ENCODE peak calls at places on chromosome 3, in seven cellular contexts. W is BE2C; B is HCT116; V is epithelial cell of esophagus; X is SK-N-SH; H is breast epithelium; D is CD4-positive, alpha-beta T cell. K is an unnamed sample.

GRCh38 chr3:188979669-188980311 is 192.0 kb upstream of the TPRG1 start:
- DNase-seq in W (no peak), B (no peak), V (no peak), X (no peak), H (no peak), D (no peak), K (no peak)

GRCh38 chr3:79808515-79808914 is 40.7 kb upstream of the ROBO1 start:
- DNase-seq in W (no peak), B (no peak), V (no peak), X (no peak), H (no peak), D (no peak), K (no peak)

GRCh38 chr3:123314409-123315270 is 112.9 kb downstream of the SEC22A start:
- DNase-seq in W (no peak), B (no peak), V (no peak), X (no peak), H (no peak), D (no peak), K (no peak)

GRCh38 chr3:171328419-171329082 is 131.7 kb downstream of the TNIK start:
- DNase-seq in W (peak), B (peak), V (peak), X (no peak), H (peak), D (peak), K (no peak)

GRCh38 chr3:35042210-35042960 is 596.9 kb upstream of the ARPP21 start:
- DNase-seq in W (no peak), B (no peak), V (no peak), X (no peak), H (no peak), D (no peak), K (no peak)

GRCh38 chr3:94172695-94173310 is 109.9 kb downstream of the NSUN3 start:
- DNase-seq in W (no peak), B (no peak), V (no peak), X (peak), H (no peak), D (no peak), K (no peak)

GRCh38 chr3:72144773-72145505 is 360.0 kb upstream of the PROK2 start:
- DNase-seq in W (no peak), B (no peak), V (no peak), X (peak), H (no peak), D (no peak), K (no peak)

GRCh38 chr3:43034200-43034599 is 55.1 kb downstream of the GASK1A start:
- DNase-seq in W (no peak), B (no peak), V (no peak), X (no peak), H (no peak), D (no peak), K (no peak)

GRCh38 chr3:66609660-66610547 is 109.1 kb upstream of the LRIG1 start:
- DNase-seq in W (peak), B (no peak), V (peak), X (peak), H (peak), D (no peak), K (no peak)

DNA sequence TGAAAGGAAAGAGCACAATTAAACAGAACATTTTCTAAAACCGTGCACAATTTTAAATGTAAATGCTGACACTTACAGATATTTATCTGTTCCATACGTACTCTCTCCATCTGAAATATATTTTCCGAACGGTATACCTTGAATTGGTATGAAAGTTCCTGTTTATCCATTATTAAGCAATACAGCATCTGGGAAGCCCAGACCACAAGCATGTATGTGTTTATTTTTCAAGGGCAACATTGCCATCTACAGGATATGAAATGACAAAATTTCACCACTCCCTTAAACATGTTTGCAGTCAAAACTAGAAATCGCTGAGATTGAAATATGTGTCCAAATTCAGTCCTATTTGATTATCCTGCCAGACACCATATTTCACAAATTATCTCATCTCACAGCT is 533.5 kb downstream of the TBL1XR1 start:
- DNase-seq in W (peak), B (peak), V (peak), X (peak), H (no peak), D (no peak), K (no peak)
- TF ChIP-seq CTCF in W (peak), B (peak), V (no peak), X (peak), H (no peak), D (no peak), K (peak)

GRCh38 chr3:12896206-12896697 is 54.9 kb upstream of the RPL32 start:
- DNase-seq in W (no peak), B (no peak), V (peak), X (no peak), H (no peak), D (no peak), K (no peak)
- TF ChIP-seq CTCF in W (no peak), B (no peak), V (no peak), X (no peak), H (no peak), D (no peak), K (peak)

DNA sequence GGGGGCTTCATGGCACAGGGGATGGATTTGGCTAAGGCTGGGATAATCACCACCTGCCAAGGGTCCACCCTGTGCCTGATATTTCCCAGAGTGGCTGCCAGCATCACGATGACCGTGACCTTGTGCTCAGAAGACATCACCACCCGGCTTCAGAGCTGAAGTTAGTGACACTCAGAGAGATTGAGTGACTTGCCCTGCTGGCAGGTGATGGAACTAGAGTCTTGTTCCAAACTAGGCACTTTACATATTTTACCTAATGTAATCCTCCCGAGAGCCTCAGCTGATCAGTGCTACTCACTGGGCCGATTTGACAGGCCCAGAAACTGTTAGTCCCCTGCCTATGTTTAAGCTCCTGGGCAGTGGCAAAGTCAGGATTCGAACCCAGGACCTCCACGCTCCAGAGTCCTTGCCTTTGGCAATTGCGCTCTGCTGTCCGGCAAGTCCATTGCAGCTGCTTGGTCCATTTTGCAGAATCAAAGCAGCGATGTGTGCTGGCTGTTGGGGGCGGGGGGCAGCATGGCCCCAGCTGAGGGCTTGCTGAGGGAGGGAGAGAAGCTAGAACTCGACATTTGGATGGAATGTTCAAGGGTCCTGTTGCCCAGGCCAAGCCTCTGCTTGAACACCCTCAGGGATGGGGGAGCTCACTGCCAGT is 74.8 kb upstream of the GATA2 start:
- DNase-seq in W (no peak), B (no peak), V (no peak), X (no peak), H (no peak), D (no peak), K (no peak)
- TF ChIP-seq CTCF in W (no peak), B (peak), V (peak), X (no peak), H (no peak), D (no peak), K (peak)

DNA sequence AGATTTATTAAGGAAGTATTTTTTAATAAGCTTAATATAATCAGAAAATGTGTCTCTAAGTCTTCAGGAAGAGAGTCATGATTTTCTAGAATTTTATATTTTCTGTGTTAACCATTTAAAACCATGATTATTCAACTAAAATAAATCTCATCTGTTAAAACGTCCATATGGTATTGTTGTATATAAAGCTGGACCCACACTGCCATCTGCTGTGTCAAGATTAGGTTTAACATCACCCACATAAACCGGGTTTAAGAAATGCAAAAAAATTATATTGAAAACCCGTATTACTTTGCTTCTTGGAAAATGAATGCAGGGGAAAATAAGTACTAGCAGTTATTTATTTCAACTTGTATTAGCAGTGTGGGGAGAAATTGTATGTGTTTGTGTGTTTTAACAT is 9.5 kb upstream of the CCDC66 start:
- DNase-seq in W (no peak), B (peak), V (peak), X (peak), H (no peak), D (no peak), K (no peak)
- TF ChIP-seq CTCF in W (no peak), B (peak), V (no peak), X (peak), H (no peak), D (no peak), K (peak)

GRCh38 chr3:50885491-50885890 is 210.8 kb downstream of the DOCK3 start:
- DNase-seq in W (peak), B (no peak), V (peak), X (peak), H (no peak), D (no peak), K (no peak)
- TF ChIP-seq CTCF in W (no peak), B (peak), V (peak), X (peak), H (no peak), D (no peak), K (peak)